ENCODE peak calls at places on chromosomes 7 and 10, in nine cellular contexts. M is GM12892, Z is adrenal gland, K is heart left ventricle, X is H54, L is sigmoid colon, Y is ovary, N is body of pancreas, V is suprapubic skin. C is an unnamed sample.

GRCh38 chr7:3896366-3896765 is 595.3 kb downstream of the SDK1 start:
- DNase-seq in M (no peak), Z (no peak), K (no peak), X (no peak), L (no peak), Y (no peak), N (no peak), V (no peak), C (no peak)

GRCh38 chr10:36634916-36635315 is 490.5 kb upstream of the ANKRD30A start:
- DNase-seq in M (no peak), Z (no peak), K (no peak), X (peak), L (no peak), Y (no peak), N (no peak), V (no peak), C (no peak)

GRCh38 chr10:86017841-86018734 is 348.5 kb downstream of the GRID1 start:
- DNase-seq in M (no peak), Z (no peak), K (peak), X (no peak), L (no peak), Y (no peak), N (peak), V (no peak), C (no peak)

GRCh38 chr7:122626785-122627184 is 72.1 kb downstream of the RNF133 start:
- DNase-seq in M (no peak), Z (no peak), K (no peak), X (no peak), L (no peak), Y (no peak), N (no peak), V (no peak), C (no peak)

GRCh38 chr10:1404953-1405260 is 332.4 kb downstream of the ADARB2 start:
- DNase-seq in M (no peak), Z (no peak), K (no peak), X (no peak), L (no peak), Y (no peak), N (no peak), V (no peak), C (no peak)

GRCh38 chr10:122530177-122530576 is 30.4 kb upstream of the DMBT1 start:
- DNase-seq in M (no peak), Z (no peak), K (peak), X (no peak), L (no peak), Y (no peak), N (no peak), V (no peak), C (no peak)

GRCh38 chr7:51009716-51010496 is 227.2 kb upstream of the GRB10 start:
- DNase-seq in M (no peak), Z (no peak), K (peak), X (peak), L (no peak), Y (no peak), N (no peak), V (no peak), C (no peak)

GRCh38 chr7:79782256-79782655 is 328.8 kb upstream of the MAGI2 start:
- DNase-seq in M (no peak), Z (no peak), K (no peak), X (no peak), L (no peak), Y (no peak), N (no peak), V (no peak), C (no peak)

GRCh38 chr7:73967832-73968295 is 60.1 kb upstream of the ELN start:
- DNase-seq in M (no peak), Z (no peak), K (no peak), X (no peak), L (no peak), Y (no peak), N (peak), V (peak), C (no peak)

GRCh38 chr10:26334932-26335573 is 103.1 kb upstream of the APBB1IP start:
- DNase-seq in M (peak), Z (peak), K (peak), X (peak), L (peak), Y (no peak), N (peak), V (peak), C (peak)

GRCh38 chr10:32180354-32181280 is 124.4 kb upstream of the KIF5B start:
- DNase-seq in M (no peak), Z (peak), K (no peak), X (no peak), L (no peak), Y (no peak), N (no peak), V (no peak), C (no peak)

GRCh38 chr7:136198168-136198567 is 221.0 kb upstream of the MTPN start:
- DNase-seq in M (no peak), Z (no peak), K (no peak), X (no peak), L (no peak), Y (no peak), N (no peak), V (no peak), C (no peak)

GRCh38 chr10:45380903-45381610 is 7.0 kb downstream of the ALOX5 start:
- DNase-seq in M (no peak), Z (peak), K (peak), X (no peak), L (no peak), Y (no peak), N (no peak), V (peak), C (no peak)

GRCh38 chr7:23967949-23968599 is 258.1 kb downstream of the STK31 start:
- DNase-seq in M (no peak), Z (no peak), K (no peak), X (no peak), L (no peak), Y (no peak), N (no peak), V (no peak), C (no peak)

GRCh38 chr10:33542747-33543505 is 208.5 kb upstream of the NRP1 start:
- DNase-seq in M (no peak), Z (no peak), K (no peak), X (no peak), L (no peak), Y (no peak), N (no peak), V (no peak), C (no peak)

GRCh38 chr10:28668363-28669226 is 8.7 kb upstream of the BAMBI start:
- DNase-seq in M (no peak), Z (peak), K (peak), X (no peak), L (peak), Y (peak), N (peak), V (peak), C (peak)

GRCh38 chr10:125340871-125341270 is 180.5 kb upstream of the CTBP2 start:
- DNase-seq in M (no peak), Z (no peak), K (no peak), X (no peak), L (no peak), Y (no peak), N (no peak), V (no peak), C (no peak)

GRCh38 chr10:123212640-123213039 is 58.4 kb downstream of the BUB3 start:
- DNase-seq in M (no peak), Z (no peak), K (no peak), X (no peak), L (no peak), Y (no peak), N (no peak), V (no peak), C (no peak)

GRCh38 chr7:39333701-39334100 is 232.5 kb upstream of the YAE1 start:
- DNase-seq in M (no peak), Z (no peak), K (no peak), X (no peak), L (no peak), Y (no peak), N (no peak), V (no peak), C (no peak)

GRCh38 chr7:12554848-12555247 is 15.7 kb upstream of the SCIN start:
- DNase-seq in M (no peak), Z (no peak), K (no peak), X (no peak), L (no peak), Y (no peak), N (no peak), V (no peak), C (no peak)

GRCh38 chr10:30456262-30456661 is 22.3 kb downstream of the MAP3K8 start:
- DNase-seq in M (no peak), Z (no peak), K (peak), X (no peak), L (no peak), Y (no peak), N (no peak), V (no peak), C (no peak)

GRCh38 chr10:125014984-125015944 is 73.3 kb downstream of the ZRANB1 start:
- DNase-seq in M (no peak), Z (no peak), K (peak), X (no peak), L (peak), Y (no peak), N (no peak), V (no peak), C (no peak)

GRCh38 chr10:53361936-53362335 is 589.4 kb upstream of the MBL2 start:
- DNase-seq in M (no peak), Z (no peak), K (no peak), X (no peak), L (no peak), Y (no peak), N (no peak), V (no peak), C (no peak)
- TF ChIP-seq POLR2A in M (no peak), Z (no peak), K (no peak), X (no peak), L (no peak), Y (no peak), N (no peak), V (no peak), C (no peak)

GRCh38 chr10:87030912-87031635 is 11.0 kb downstream of the FAM25A start:
- DNase-seq in M (no peak), Z (no peak), K (no peak), X (no peak), L (no peak), Y (no peak), N (no peak), V (no peak), C (no peak)
- TF ChIP-seq POLR2A in M (no peak), Z (no peak), K (no peak), X (no peak), L (no peak), Y (no peak), N (no peak), V (no peak), C (no peak)

DNA sequence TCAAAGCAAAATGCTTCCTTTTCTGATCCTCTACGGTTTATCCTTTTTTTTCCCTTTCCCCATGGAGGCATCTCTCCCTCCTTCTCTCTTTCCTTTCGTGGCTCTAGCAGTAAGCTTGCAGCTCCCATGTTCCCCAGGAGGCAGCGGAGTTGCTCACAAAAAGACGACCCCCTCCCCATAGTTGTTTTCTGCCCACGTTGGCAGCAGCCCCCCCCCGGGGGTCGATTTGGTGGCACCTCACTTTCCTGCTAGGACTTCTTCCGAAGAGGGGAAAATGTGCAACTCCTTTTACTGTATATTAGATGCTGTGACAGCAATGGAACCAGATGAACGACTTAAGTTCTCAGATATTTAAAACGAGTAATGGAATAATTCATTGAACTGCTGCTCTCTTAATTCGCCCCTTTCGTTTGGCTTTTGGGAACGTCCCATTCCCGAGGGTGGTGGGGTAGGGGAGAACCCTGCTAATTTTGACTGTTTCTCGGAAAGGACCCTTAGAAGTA is 832 bp downstream of the CAPZA2 start:
- DNase-seq in M (peak), Z (no peak), K (no peak), X (no peak), L (no peak), Y (peak), N (no peak), V (no peak), C (no peak)
- TF ChIP-seq POLR2A in M (no peak), Z (no peak), K (no peak), X (no peak), L (no peak), Y (no peak), N (no peak), V (no peak), C (no peak)

GRCh38 chr7:151254316-151254715 is 5.8 kb upstream of the SMARCD3 start:
- DNase-seq in M (no peak), Z (no peak), K (no peak), X (no peak), L (peak), Y (no peak), N (no peak), V (peak), C (no peak)

GRCh38 chr7:151252961-151253691 is 4.6 kb upstream of the SMARCD3 start:
- DNase-seq in M (no peak), Z (no peak), K (no peak), X (no peak), L (no peak), Y (no peak), N (no peak), V (peak), C (no peak)

GRCh38 chr7:151250181-151251095 is 1.9 kb upstream of the SMARCD3 start:
- DNase-seq in M (no peak), Z (no peak), K (no peak), X (no peak), L (no peak), Y (no peak), N (no peak), V (peak), C (no peak)

GRCh38 chr7:151251328-151251925 is 2.9 kb upstream of the SMARCD3 start:
- DNase-seq in M (no peak), Z (peak), K (peak), X (peak), L (peak), Y (no peak), N (peak), V (peak), C (peak)

GRCh38 chr7:151251926-151252835 is 3.7 kb upstream of the SMARCD3 start:
- DNase-seq in M (no peak), Z (peak), K (peak), X (peak), L (peak), Y (peak), N (peak), V (peak), C (peak)
- TF ChIP-seq POLR2A in M (no peak), Z (no peak), K (no peak), X (peak), L (peak), Y (peak), N (no peak), V (no peak), C (no peak)

DNA sequence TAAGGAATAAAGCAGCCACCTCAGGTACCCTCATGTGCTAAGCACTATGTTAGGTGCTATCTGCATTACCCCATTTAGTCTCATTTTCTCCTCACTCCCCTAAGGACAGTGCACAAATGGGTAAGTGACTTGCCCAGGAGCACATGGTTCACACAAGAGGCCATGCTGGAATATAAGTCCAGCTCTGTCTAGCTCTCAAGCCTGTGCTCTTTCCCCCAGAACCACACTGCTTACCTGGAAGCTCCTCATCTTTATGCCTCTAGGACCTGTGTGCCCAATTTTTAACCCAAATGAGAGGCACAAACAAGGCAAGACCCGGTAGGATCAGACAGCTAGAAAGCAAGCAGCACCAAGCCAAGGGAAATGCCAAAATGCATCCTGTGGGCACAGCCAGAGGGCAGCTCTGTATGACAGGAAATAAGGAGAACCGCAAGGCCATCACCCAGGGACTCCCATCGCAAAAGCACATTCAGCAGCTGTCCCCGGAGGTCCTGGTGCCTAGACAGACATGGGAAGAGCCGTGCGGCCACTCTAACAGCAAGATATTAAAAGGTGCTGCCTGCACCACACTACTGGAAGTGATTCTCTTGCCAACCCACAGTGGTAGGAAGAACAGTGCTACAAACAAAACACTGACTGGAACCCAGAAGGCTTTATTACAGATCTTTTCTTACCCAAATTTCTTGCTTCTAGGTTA is 88.1 kb downstream of the GSAP start:
- DNase-seq in M (no peak), Z (no peak), K (no peak), X (no peak), L (peak), Y (no peak), N (no peak), V (no peak), C (no peak)
- TF ChIP-seq POLR2A in M (no peak), Z (no peak), K (no peak), X (no peak), L (no peak), Y (no peak), N (no peak), V (no peak), C (no peak)

GRCh38 chr7:19708397-19709248 is at the start of gene POLR1F:
- DNase-seq in M (peak), Z (peak), K (peak), X (peak), L (peak), Y (peak), N (peak), V (peak), C (peak)
- TF ChIP-seq POLR2A in M (peak), Z (peak), K (no peak), X (peak), L (peak), Y (peak), N (peak), V (peak), C (peak)

DNA sequence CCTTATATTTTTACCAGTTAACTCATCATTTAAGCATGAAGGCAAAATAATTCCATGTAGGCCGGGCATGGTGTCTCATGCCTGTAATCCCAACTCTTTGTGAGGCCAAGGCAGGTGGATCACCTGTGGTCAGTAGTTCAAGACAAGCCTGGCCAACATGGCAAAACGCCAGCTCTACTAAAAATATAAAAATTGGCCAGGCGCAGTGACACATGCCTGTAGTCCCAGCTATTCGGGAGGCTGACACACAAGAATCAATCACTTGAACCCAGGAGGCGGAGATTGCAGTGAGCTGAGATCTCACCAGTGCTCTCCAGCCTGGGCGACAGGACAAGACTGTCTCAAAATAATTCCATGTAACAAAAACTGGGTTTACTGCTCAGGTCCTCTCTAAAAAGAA is 18.3 kb downstream of the HNRNPA2B1 start:
- DNase-seq in M (no peak), Z (no peak), K (peak), X (no peak), L (no peak), Y (no peak), N (peak), V (no peak), C (peak)
- TF ChIP-seq POLR2A in M (no peak), Z (no peak), K (no peak), X (no peak), L (no peak), Y (no peak), N (no peak), V (no peak), C (no peak)